ENCODE peak calls at places on chromosomes 11 and 22, in four cellular contexts. D is PC-3, G is pancreas, T is gastrocnemius medialis. F is an unnamed sample.

GRCh38 chr22:25021976-25022711 is 69.6 kb downstream of the KIAA1671 start:
- DNase-seq in D (no peak), G (peak; percentile 70), T (no peak), F (no peak)

GRCh38 chr11:16403851-16404250 is 47.5 kb upstream of the SOX6 start:
- DNase-seq in D (no peak), G (no peak), T (no peak), F (no peak)

GRCh38 chr22:48751539-48752437 is 1075.9 kb downstream of the BRD1 start:
- DNase-seq in D (no peak), G (no peak), T (no peak), F (no peak)

GRCh38 chr11:34565417-34566208 is 52.0 kb upstream of the ELF5 start:
- DNase-seq in D (peak; percentile 12), G (no peak), T (no peak), F (no peak)

GRCh38 chr11:117915672-117916235 is 13.4 kb downstream of the TMPRSS13 start:
- DNase-seq in D (no peak), G (no peak), T (no peak), F (peak; percentile 31)

GRCh38 chr11:73152861-73153483 is 10.9 kb upstream of the FCHSD2 start:
- DNase-seq in D (peak; percentile 16), G (no peak), T (peak; percentile 68), F (no peak)

GRCh38 chr11:132496341-132496740 is 1036.0 kb downstream of the OPCML start:
- DNase-seq in D (no peak), G (no peak), T (no peak), F (no peak)

GRCh38 chr11:70066628-70067027 is 11.5 kb upstream of the ANO1 start:
- DNase-seq in D (no peak), G (no peak), T (no peak), F (no peak)

GRCh38 chr11:8814209-8814922 is 96.6 kb upstream of the AKIP1 start:
- DNase-seq in D (peak; percentile 70), G (no peak), T (no peak), F (no peak)

GRCh38 chr22:39309881-39310714 is 9.3 kb downstream of the RPL3 start:
- DNase-seq in D (peak; percentile 36), G (no peak), T (no peak), F (no peak)

GRCh38 chr11:2482745-2483144 is 37.9 kb downstream of the KCNQ1 start:
- DNase-seq in D (no peak), G (no peak), T (no peak), F (no peak)

GRCh38 chr11:17600316-17601205 is 53.5 kb downstream of the OTOG start:
- DNase-seq in D (no peak), G (no peak), T (no peak), F (no peak)

GRCh38 chr11:2204361-2205213 is 33.0 kb upstream of the TH start:
- DNase-seq in D (no peak), G (no peak), T (peak; percentile 4), F (peak; percentile 53)

GRCh38 chr11:85718126-85718943 is 32.3 kb upstream of the CCDC89 start:
- DNase-seq in D (no peak), G (no peak), T (no peak), F (no peak)

GRCh38 chr11:134987828-134988227 is 575.8 kb upstream of the B3GAT1 start:
- DNase-seq in D (no peak), G (no peak), T (no peak), F (no peak)

GRCh38 chr11:33475999-33476398 is 218.8 kb downstream of the HIPK3 start:
- DNase-seq in D (peak; percentile 20), G (peak; percentile 18), T (no peak), F (no peak)

GRCh38 chr22:33635766-33636165 is 284.5 kb downstream of the LARGE1 start:
- DNase-seq in D (no peak), G (no peak), T (no peak), F (no peak)

GRCh38 chr11:130533113-130533803 is 84.8 kb downstream of the ADAMTS15 start:
- DNase-seq in D (no peak), G (no peak), T (no peak), F (no peak)

GRCh38 chr11:130536106-130537040 is 87.9 kb downstream of the ADAMTS15 start:
- DNase-seq in D (peak; percentile 51), G (no peak), T (no peak), F (no peak)

GRCh38 chr11:130535530-130535929 is 87.1 kb downstream of the ADAMTS15 start:
- DNase-seq in D (peak; percentile 46), G (no peak), T (no peak), F (no peak)

GRCh38 chr11:130534525-130534924 is 86.1 kb downstream of the ADAMTS15 start:
- DNase-seq in D (no peak), G (no peak), T (no peak), F (no peak)

DNA sequence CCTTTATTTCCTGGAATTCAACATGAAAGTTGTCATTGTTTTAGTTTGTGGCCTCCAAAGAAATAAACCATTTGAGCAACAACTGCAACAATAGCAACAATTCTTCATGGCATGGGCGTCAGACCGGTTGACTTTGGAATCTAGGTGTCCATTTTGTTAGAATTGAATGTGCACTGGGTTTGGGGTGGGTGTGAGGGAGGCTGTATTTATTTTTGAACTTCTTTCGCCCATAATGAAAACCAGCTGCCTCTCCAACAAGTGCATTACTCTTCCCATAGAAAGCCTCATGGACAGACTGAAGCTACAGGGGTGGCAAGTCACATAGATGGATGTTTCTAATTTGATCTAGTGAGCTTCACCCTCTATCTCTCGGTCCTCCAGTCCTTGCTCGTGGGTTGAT is 85.4 kb downstream of the ADAMTS15 start:
- DNase-seq in D (no peak), G (no peak), T (no peak), F (no peak)
- H3K4me1 ChIP-seq in D (peaks cover 24% of the 10 kb centered on the region), G (no peaks in the 10 kb centered on the region), T (no peaks in the 10 kb centered on the region), F (no peaks in the 10 kb centered on the region)

GRCh38 chr11:44068180-44068579 is 2.1 kb downstream of the ACCS start:
- DNase-seq in D (no peak), G (no peak), T (no peak), F (no peak)

GRCh38 chr11:44065161-44065571 is 904 bp upstream of the ACCS start:
- DNase-seq in D (no peak), G (no peak), T (no peak), F (no peak)

GRCh38 chr11:44065851-44066731 is at the start of gene ACCS:
- DNase-seq in D (peak; percentile 84), G (peak; percentile 95), T (peak; percentile 95), F (peak; percentile 90)

GRCh38 chr11:44066732-44067131 is 662 bp downstream of the ACCS start:
- DNase-seq in D (peak; percentile 89), G (peak; percentile 32), T (peak; percentile 18), F (no peak)

GRCh38 chr11:44067266-44067665 is 1.2 kb downstream of the ACCS start:
- DNase-seq in D (no peak), G (no peak), T (no peak), F (no peak)
- H3K4me3 ChIP-seq in D (peak overlapping the region; percentile 84), G (peak overlapping the region; percentile 82), T (no peak overlapping the region), F (peak overlapping the region; percentile 71)

DNA sequence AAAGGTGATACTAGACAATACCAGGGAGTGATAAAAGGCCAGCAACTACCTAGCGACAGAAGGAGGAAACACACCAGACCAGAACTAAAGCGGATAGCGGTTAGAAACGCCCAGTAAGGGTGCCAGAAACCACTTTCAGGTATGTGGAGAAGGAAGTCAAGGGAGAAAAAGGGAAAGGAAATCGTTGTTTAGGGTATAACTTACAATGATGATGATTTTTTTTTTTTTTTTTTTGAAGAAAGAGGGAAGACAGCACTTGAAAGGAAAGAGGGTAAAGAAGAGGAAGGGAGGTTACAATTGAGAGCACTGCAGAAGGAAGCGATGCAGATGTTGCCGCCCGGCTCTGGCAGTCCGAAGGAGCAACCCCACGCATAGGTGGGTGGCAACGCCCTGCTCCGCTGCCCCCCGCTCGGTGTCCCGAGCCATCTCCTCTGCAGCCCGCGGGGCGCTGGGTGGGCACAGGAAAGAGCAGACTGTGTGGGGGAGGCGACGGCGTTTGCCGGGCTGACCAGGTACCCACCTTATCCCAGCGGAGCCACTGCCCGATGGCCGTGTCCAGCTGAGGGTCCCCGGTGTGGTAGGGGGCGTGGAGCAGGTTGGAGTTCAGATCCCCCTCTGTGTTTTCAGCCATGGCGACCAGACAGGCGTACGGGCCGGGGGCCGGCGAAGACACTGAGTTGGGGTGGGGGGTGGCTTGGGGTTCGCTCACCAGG is 546 bp downstream of the PGM2L1 start:
- DNase-seq in D (peak; percentile 77), G (peak; percentile 62), T (peak; percentile 18), F (peak; percentile 69)
- TF ChIP-seq CTCF in D (no peak), G (no peak), T (no peak), F (no peak)

DNA sequence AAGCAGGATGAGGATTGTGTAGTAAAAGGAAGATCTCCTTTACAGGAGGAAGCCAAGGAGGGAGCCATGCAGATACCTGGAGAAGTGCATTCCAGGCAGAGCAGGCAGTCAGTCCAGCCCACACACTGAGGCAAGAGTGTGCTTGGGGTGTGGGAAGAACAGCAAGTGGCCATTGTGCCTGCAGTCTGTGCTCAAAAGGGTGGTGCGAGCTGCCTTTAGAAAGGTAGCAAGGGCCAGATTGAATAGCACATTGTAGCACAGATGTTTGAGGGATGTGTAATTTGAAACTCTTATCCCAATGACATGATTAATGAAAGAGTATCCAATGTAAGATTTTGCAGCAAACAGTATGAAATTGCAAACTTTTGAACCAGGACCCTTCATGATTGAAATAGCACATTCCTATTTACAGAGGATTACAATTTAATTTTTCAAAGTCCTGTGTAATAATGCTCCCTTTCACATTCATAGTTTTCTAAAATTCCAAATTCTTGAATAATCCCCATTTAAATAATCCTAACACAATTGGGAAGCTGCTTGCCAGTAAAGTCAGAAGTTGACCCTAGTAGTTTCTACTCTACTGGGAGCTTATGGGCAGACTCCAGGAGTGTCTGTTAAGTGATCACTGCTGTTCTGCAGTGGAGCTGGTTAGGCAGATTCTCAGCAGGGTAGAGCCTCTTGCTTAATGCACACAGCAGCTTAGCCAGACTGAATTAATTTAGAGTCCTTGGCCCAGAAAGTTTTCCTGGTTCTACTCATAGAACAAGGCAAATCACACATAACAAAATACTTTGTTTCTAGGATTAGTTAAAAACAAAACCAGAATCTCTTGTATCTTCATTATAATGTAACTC is 78.1 kb downstream of the CYB5R2 start:
- DNase-seq in D (no peak), G (no peak), T (no peak), F (no peak)
- H3K4me1 ChIP-seq in D (peaks cover 28% of the 10 kb centered on the region), G (peaks cover 18% of the 10 kb centered on the region), T (peaks cover 58% of the 10 kb centered on the region), F (peaks cover 15% of the 10 kb centered on the region)

GRCh38 chr11:126280595-126280994 is 2.3 kb upstream of the TIRAP start:
- DNase-seq in D (no peak), G (no peak), T (no peak), F (no peak)

GRCh38 chr11:126282361-126282741 is 542 bp upstream of the TIRAP start:
- DNase-seq in D (peak; percentile 34), G (peak; percentile 47), T (peak; percentile 44), F (no peak)

GRCh38 chr11:126281245-126281644 is 1.6 kb upstream of the TIRAP start:
- DNase-seq in D (no peak), G (no peak), T (no peak), F (no peak)

GRCh38 chr11:126282742-126283591 is at the start of gene TIRAP:
- DNase-seq in D (peak; percentile 59), G (peak; percentile 77), T (peak; percentile 59), F (peak; percentile 24)

DNA sequence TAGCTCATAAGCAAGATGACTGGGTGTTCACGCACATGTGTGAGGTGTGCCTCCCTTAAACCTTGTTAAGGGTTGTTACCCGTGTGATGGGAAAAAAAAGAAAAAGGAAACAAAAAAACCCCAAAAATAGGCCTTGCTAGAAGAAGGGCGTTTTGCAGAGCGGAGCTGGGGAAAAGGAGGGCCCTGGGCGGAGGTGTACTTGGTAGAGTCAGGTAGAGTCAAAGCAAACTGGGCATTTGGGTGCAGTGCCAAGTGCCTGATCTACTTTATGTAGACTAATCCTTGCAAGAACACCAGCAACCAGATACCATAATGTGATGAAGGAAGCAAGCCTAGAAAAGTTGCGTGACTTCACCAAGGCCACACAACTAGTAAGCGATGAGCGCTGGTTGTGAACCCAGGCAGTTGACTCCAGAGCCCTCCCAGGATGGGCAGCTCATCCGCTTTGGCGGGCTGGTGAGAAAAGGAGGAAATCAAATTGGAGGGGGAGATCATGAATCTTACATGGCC is 1.2 kb upstream of the TIRAP start:
- DNase-seq in D (no peak), G (no peak), T (no peak), F (no peak)
- H3K4me3 ChIP-seq in D (peak overlapping the region; percentile 82), G (no peak overlapping the region), T (peak overlapping the region; percentile 72), F (peak overlapping the region; percentile 86)

F was measured in ascending aorta.